ENCODE peak calls at places on chromosomes 16 and 17, in ten cellular contexts. C is NCI-H1092 treated with DMSO at 0.1 percent for 48 hours, J is germinal center, D is choroid plexus epithelial cell, L is SW 1271, T is GM18507, S is B cell, B is GF-D8, R is hepatic stellate cell, A is GM19239. G is an unnamed sample.

GRCh38 chr16:81586421-81586820 is 141.8 kb downstream of the CMIP start:
- DNase-seq in R (no peak), L (no peak), C (no peak), A (no peak), B (no peak), T (no peak), J (no peak), S (no peak), D (no peak), G (no peak)

GRCh38 chr17:40598928-40599627 is 33.8 kb upstream of the CCR7 start:
- DNase-seq in A (no peak), S (peak), T (peak), C (no peak), L (no peak), D (peak), B (no peak), R (peak), J (peak), G (no peak)

GRCh38 chr17:610285-610684 is 104.4 kb downstream of the VPS53 start:
- DNase-seq in R (no peak), J (no peak), L (no peak), C (no peak), D (no peak), B (no peak), S (no peak), T (no peak), A (no peak), G (no peak)

GRCh38 chr16:22618842-22619241 is 108.2 kb downstream of the NPIPB5 start:
- DNase-seq in D (no peak), L (no peak), J (no peak), T (no peak), S (no peak), B (no peak), A (no peak), R (no peak), C (no peak), G (no peak)

GRCh38 chr17:29241015-29241963 is 5.4 kb upstream of the CRYBA1 start:
- DNase-seq in T (no peak), B (no peak), J (no peak), D (peak), S (no peak), C (no peak), L (peak), A (no peak), R (peak), G (peak)

GRCh38 chr16:69513180-69513966 is 52.4 kb upstream of the NFAT5 start:
- DNase-seq in D (no peak), J (no peak), S (no peak), L (no peak), A (no peak), T (no peak), C (no peak), R (no peak), B (no peak), G (no peak)

GRCh38 chr17:77959926-77960521 is 1.5 kb downstream of the TNRC6C start:
- DNase-seq in T (no peak), L (no peak), S (no peak), D (peak), A (no peak), J (peak), R (no peak), C (peak), B (no peak), G (no peak)

GRCh38 chr16:8583199-8583598 is 7.1 kb downstream of the TMEM114 start:
- DNase-seq in R (no peak), T (no peak), C (no peak), A (no peak), L (no peak), D (peak), J (no peak), S (no peak), B (no peak), G (no peak)

GRCh38 chr16:3363793-3364192 is 8.1 kb downstream of the OR2C1 start:
- DNase-seq in D (no peak), T (no peak), A (no peak), C (no peak), J (no peak), S (no peak), L (no peak), R (no peak), B (no peak), G (no peak)

GRCh38 chr17:78613423-78613822 is 36.2 kb upstream of the DNAH17 start:
- DNase-seq in C (no peak), B (no peak), T (no peak), D (no peak), S (no peak), L (no peak), R (no peak), A (no peak), J (no peak), G (no peak)

GRCh38 chr17:60524463-60525346 is 1.3 kb downstream of the APPBP2 start:
- DNase-seq in D (peak), A (no peak), C (no peak), T (no peak), S (no peak), B (no peak), J (no peak), L (no peak), R (no peak), G (no peak)

GRCh38 chr16:79599837-79600635 is 501 bp downstream of the MAF start:
- DNase-seq in A (no peak), R (peak), J (peak), D (peak), C (peak), L (no peak), B (no peak), T (no peak), S (peak), G (peak)

GRCh38 chr17:74545456-74546230 is at the start of gene CD300C:
- DNase-seq in L (no peak), C (no peak), S (no peak), D (no peak), B (peak), T (no peak), J (no peak), A (no peak), R (no peak), G (no peak)

GRCh38 chr16:70648606-70649005 is 2.2 kb downstream of the IL34 start:
- DNase-seq in L (no peak), C (no peak), R (no peak), J (no peak), D (no peak), S (no peak), A (no peak), T (no peak), B (no peak), G (no peak)

GRCh38 chr16:15502041-15502725 is 67.8 kb downstream of the BMERB1 start:
- DNase-seq in D (peak), L (peak), A (no peak), B (no peak), J (no peak), C (no peak), T (no peak), S (no peak), R (peak), G (no peak)

GRCh38 chr16:85733839-85734170 is 17.1 kb downstream of the C16orf74 start:
- DNase-seq in D (peak), S (no peak), C (no peak), T (no peak), A (no peak), L (no peak), R (peak), B (no peak), J (no peak), G (no peak)

GRCh38 chr17:45127209-45127582 is 5.1 kb downstream of the PLCD3 start:
- DNase-seq in T (no peak), J (no peak), R (no peak), A (no peak), B (peak), D (no peak), L (no peak), C (no peak), S (no peak), G (no peak)

GRCh38 chr17:10172241-10172741 is 26.1 kb downstream of the GAS7 start:
- DNase-seq in T (no peak), J (no peak), D (peak), A (no peak), L (no peak), R (no peak), B (peak), S (peak), C (no peak), G (no peak)

GRCh38 chr17:81608082-81608481 is 28.8 kb downstream of the NPLOC4 start:
- DNase-seq in J (no peak), B (no peak), D (peak), A (no peak), R (no peak), C (no peak), S (no peak), L (no peak), T (no peak), G (no peak)

GRCh38 chr17:71383111-71383510 is 737.7 kb upstream of the SOX9 start:
- DNase-seq in C (no peak), B (no peak), T (no peak), L (no peak), A (no peak), J (no peak), R (no peak), D (no peak), S (no peak), G (no peak)

GRCh38 chr17:29608986-29609385 is 13.7 kb downstream of the CORO6 start:
- DNase-seq in A (no peak), S (no peak), J (no peak), R (no peak), D (no peak), T (no peak), B (no peak), L (no peak), C (no peak), G (no peak)

GRCh38 chr17:27320222-27320560 is 26.3 kb downstream of the WSB1 start:
- DNase-seq in T (no peak), L (no peak), D (no peak), S (no peak), C (no peak), R (no peak), J (no peak), A (no peak), B (no peak), G (no peak)

GRCh38 chr17:78805301-78805700 is 23.2 kb upstream of the CYTH1 start:
- DNase-seq in S (no peak), B (no peak), R (no peak), T (no peak), A (no peak), D (no peak), C (no peak), L (no peak), J (no peak), G (no peak)

GRCh38 chr16:84484579-84485254 is 19.7 kb downstream of the MEAK7 start:
- DNase-seq in S (no peak), D (peak), C (peak), T (no peak), R (peak), A (no peak), L (no peak), J (no peak), B (no peak), G (peak)

GRCh38 chr17:10875984-10876555 is 38.2 kb upstream of the PIRT start:
- DNase-seq in D (peak), R (peak), T (peak), S (peak), L (no peak), J (peak), B (no peak), C (peak), A (peak), G (no peak)

GRCh38 chr16:66751135-66751991 is at the start of gene DYNC1LI2:
- DNase-seq in A (peak), B (peak), R (peak), T (peak), S (peak), L (no peak), C (peak), D (peak), J (peak), G (peak)

GRCh38 chr17:50276588-50277356 is 2.5 kb downstream of the TMEM92 start:
- DNase-seq in A (no peak), B (no peak), C (no peak), R (peak), S (no peak), J (no peak), L (no peak), T (no peak), D (no peak), G (no peak)

GRCh38 chr17:80245566-80246265 is 14.9 kb upstream of the RNF213 start:
- DNase-seq in R (no peak), T (no peak), A (no peak), D (no peak), J (no peak), L (no peak), C (no peak), B (no peak), S (no peak), G (no peak)

GRCh38 chr17:3732171-3732570 is 8.5 kb downstream of the HASPIN start:
- DNase-seq in R (no peak), A (no peak), L (no peak), B (no peak), J (peak), T (no peak), C (no peak), D (peak), S (peak), G (no peak)

GRCh38 chr17:80346498-80347275 is 68.3 kb upstream of the ENDOV start:
- DNase-seq in J (no peak), B (no peak), C (no peak), T (no peak), D (no peak), A (no peak), R (no peak), S (no peak), L (no peak), G (no peak)

GRCh38 chr16:86899757-86900156 is 321.4 kb downstream of the FOXL1 start:
- DNase-seq in L (no peak), C (no peak), S (no peak), T (no peak), J (no peak), R (peak), A (no peak), B (no peak), D (peak), G (no peak)

GRCh38 chr17:60971515-60972369 is 294.1 kb downstream of the BCAS3 start:
- DNase-seq in A (peak), L (no peak), S (peak), B (no peak), T (no peak), C (peak), D (peak), R (peak), J (peak), G (no peak)

GRCh38 chr17:19766421-19767270 is 18.5 kb upstream of the ALDH3A1 start:
- DNase-seq in J (peak), B (no peak), L (peak), S (peak), T (peak), A (peak), C (peak), R (peak), D (peak), G (peak)

GRCh38 chr16:50593410-50594139 is 45.4 kb downstream of the NKD1 start:
- DNase-seq in B (no peak), J (no peak), R (no peak), A (no peak), L (no peak), S (no peak), C (no peak), D (peak), T (no peak), G (no peak)

GRCh38 chr17:82933006-82933310 is 93.1 kb upstream of the ZNF750 start:
- DNase-seq in C (no peak), A (no peak), L (no peak), B (no peak), R (no peak), D (no peak), T (no peak), J (no peak), S (no peak), G (no peak)

GRCh38 chr17:60060474-60060873 is 18.2 kb downstream of the HEATR6 start:
- DNase-seq in C (no peak), A (no peak), R (no peak), J (no peak), D (no peak), T (no peak), S (no peak), L (no peak), B (no peak), G (no peak)

GRCh38 chr16:49618955-49619354 is 237.0 kb downstream of the ZNF423 start:
- DNase-seq in S (no peak), R (no peak), B (no peak), A (no peak), D (no peak), J (no peak), L (no peak), T (no peak), C (no peak), G (no peak)

G was measured in occipital lobe.